ENCODE peak calls at places on chromosomes 1 and 21, in six cellular contexts. One of them, this sample, is unnamed. For H3K27me3, the result is how much of the 10 kb centered on the place peaks cover.

GRCh38 chr21:39463308-39463707 is 11.5 kb downstream of the SH3BGR start:
- DNase-seq in adrenal gland: no peak
- DNase-seq in bronchial epithelial cell: no peak
- DNase-seq in MM.1S: no peak
- DNase-seq in left ventricle myocardium inferior: no peak
- DNase-seq in colonic mucosa: no peak
- DNase-seq in this sample: no peak

GRCh38 chr1:173191011-173191410 is 16.1 kb downstream of the TNFSF4 start:
- DNase-seq in left ventricle myocardium inferior: no peak
- DNase-seq in adrenal gland: peak
- DNase-seq in MM.1S: no peak
- DNase-seq in colonic mucosa: no peak
- DNase-seq in bronchial epithelial cell: peak
- DNase-seq in this sample: no peak

GRCh38 chr1:153347856-153348255 is 785 bp downstream of the PGLYRP4 start:
- DNase-seq in MM.1S: no peak
- DNase-seq in bronchial epithelial cell: no peak
- DNase-seq in adrenal gland: no peak
- DNase-seq in colonic mucosa: peak
- DNase-seq in left ventricle myocardium inferior: no peak
- DNase-seq in this sample: no peak

GRCh38 chr1:42961560-42962091 is 3.0 kb upstream of the SLC2A1 start:
- DNase-seq in colonic mucosa: no peak
- DNase-seq in MM.1S: no peak
- DNase-seq in bronchial epithelial cell: no peak
- DNase-seq in adrenal gland: no peak
- DNase-seq in left ventricle myocardium inferior: no peak
- DNase-seq in this sample: no peak

GRCh38 chr1:51853360-51853759 is 25.2 kb downstream of the NRDC start:
- DNase-seq in adrenal gland: no peak
- DNase-seq in MM.1S: no peak
- DNase-seq in left ventricle myocardium inferior: no peak
- DNase-seq in bronchial epithelial cell: no peak
- DNase-seq in colonic mucosa: no peak
- DNase-seq in this sample: no peak

GRCh38 chr1:100757946-100758345 is 38.4 kb downstream of the VCAM1 start:
- DNase-seq in bronchial epithelial cell: no peak
- DNase-seq in adrenal gland: no peak
- DNase-seq in colonic mucosa: no peak
- DNase-seq in left ventricle myocardium inferior: peak
- DNase-seq in MM.1S: no peak
- DNase-seq in this sample: no peak

GRCh38 chr1:198892065-198892464 is 253.2 kb downstream of the PTPRC start:
- DNase-seq in left ventricle myocardium inferior: no peak
- DNase-seq in adrenal gland: no peak
- DNase-seq in colonic mucosa: no peak
- DNase-seq in bronchial epithelial cell: no peak
- DNase-seq in MM.1S: no peak
- DNase-seq in this sample: no peak

GRCh38 chr1:229288516-229288915 is 17.6 kb downstream of the RAB4A start:
- DNase-seq in adrenal gland: no peak
- DNase-seq in left ventricle myocardium inferior: no peak
- DNase-seq in MM.1S: no peak
- DNase-seq in colonic mucosa: no peak
- DNase-seq in bronchial epithelial cell: no peak
- DNase-seq in this sample: no peak

GRCh38 chr1:58717979-58718378 is 18.1 kb upstream of the MYSM1 start:
- DNase-seq in MM.1S: no peak
- DNase-seq in left ventricle myocardium inferior: no peak
- DNase-seq in colonic mucosa: peak
- DNase-seq in adrenal gland: no peak
- DNase-seq in bronchial epithelial cell: no peak
- DNase-seq in this sample: no peak

GRCh38 chr1:159483501-159483900 is 44.0 kb downstream of the OR10J1 start:
- DNase-seq in colonic mucosa: no peak
- DNase-seq in bronchial epithelial cell: no peak
- DNase-seq in adrenal gland: no peak
- DNase-seq in MM.1S: no peak
- DNase-seq in left ventricle myocardium inferior: no peak
- DNase-seq in this sample: no peak

GRCh38 chr1:151399890-151400235 is 490 bp downstream of the PSMB4 start:
- DNase-seq in bronchial epithelial cell: peak
- DNase-seq in colonic mucosa: no peak
- DNase-seq in left ventricle myocardium inferior: no peak
- DNase-seq in adrenal gland: peak
- DNase-seq in MM.1S: peak
- DNase-seq in this sample: no peak

GRCh38 chr1:29062157-29062942 is 61.4 kb downstream of the TMEM200B start:
- DNase-seq in colonic mucosa: no peak
- DNase-seq in adrenal gland: no peak
- DNase-seq in bronchial epithelial cell: no peak
- DNase-seq in left ventricle myocardium inferior: no peak
- DNase-seq in MM.1S: no peak
- DNase-seq in this sample: no peak

GRCh38 chr1:44219301-44219626 is 6.0 kb downstream of the DMAP1 start:
- DNase-seq in MM.1S: no peak
- DNase-seq in adrenal gland: no peak
- DNase-seq in left ventricle myocardium inferior: no peak
- DNase-seq in colonic mucosa: no peak
- DNase-seq in bronchial epithelial cell: no peak
- DNase-seq in this sample: no peak

GRCh38 chr1:200379431-200379755 is 30.4 kb downstream of the ZNF281 start:
- DNase-seq in left ventricle myocardium inferior: no peak
- DNase-seq in MM.1S: no peak
- DNase-seq in adrenal gland: no peak
- DNase-seq in bronchial epithelial cell: peak
- DNase-seq in colonic mucosa: no peak
- DNase-seq in this sample: no peak

GRCh38 chr1:201316556-201316955 is 33.2 kb downstream of the PKP1 start:
- DNase-seq in bronchial epithelial cell: no peak
- DNase-seq in colonic mucosa: no peak
- DNase-seq in left ventricle myocardium inferior: no peak
- DNase-seq in adrenal gland: no peak
- DNase-seq in MM.1S: no peak
- DNase-seq in this sample: no peak

GRCh38 chr1:184972281-184973055 is 1.8 kb downstream of the NIBAN1 start:
- DNase-seq in adrenal gland: no peak
- DNase-seq in bronchial epithelial cell: peak
- DNase-seq in left ventricle myocardium inferior: no peak
- DNase-seq in MM.1S: no peak
- DNase-seq in colonic mucosa: no peak
- DNase-seq in this sample: no peak
- H3K4me3 ChIP-seq in adrenal gland: no peak
- H3K4me3 ChIP-seq in bronchial epithelial cell: peak
- H3K4me3 ChIP-seq in left ventricle myocardium inferior: peak
- H3K4me3 ChIP-seq in MM.1S: no peak
- H3K4me3 ChIP-seq in colonic mucosa: peak
- H3K4me3 ChIP-seq in this sample: peak

GRCh38 chr1:25022361-25023189 is 92.5 kb upstream of the RUNX3 start:
- DNase-seq in MM.1S: peak
- DNase-seq in bronchial epithelial cell: peak
- DNase-seq in colonic mucosa: peak
- DNase-seq in left ventricle myocardium inferior: peak
- DNase-seq in adrenal gland: peak
- DNase-seq in this sample: peak

GRCh38 chr1:25020851-25021585 is 90.9 kb upstream of the RUNX3 start:
- DNase-seq in adrenal gland: no peak
- DNase-seq in MM.1S: no peak
- DNase-seq in bronchial epithelial cell: no peak
- DNase-seq in colonic mucosa: no peak
- DNase-seq in left ventricle myocardium inferior: no peak
- DNase-seq in this sample: peak

GRCh38 chr1:25023190-25023578 is 93.1 kb upstream of the RUNX3 start:
- DNase-seq in bronchial epithelial cell: no peak
- DNase-seq in colonic mucosa: no peak
- DNase-seq in adrenal gland: no peak
- DNase-seq in MM.1S: no peak
- DNase-seq in left ventricle myocardium inferior: no peak
- DNase-seq in this sample: no peak

GRCh38 chr1:25020173-25020840 is 90.2 kb upstream of the RUNX3 start:
- DNase-seq in left ventricle myocardium inferior: no peak
- DNase-seq in bronchial epithelial cell: no peak
- DNase-seq in colonic mucosa: no peak
- DNase-seq in adrenal gland: no peak
- DNase-seq in MM.1S: no peak
- DNase-seq in this sample: no peak

GRCh38 chr1:25021586-25022215 is 91.6 kb upstream of the RUNX3 start:
- DNase-seq in adrenal gland: no peak
- DNase-seq in bronchial epithelial cell: no peak
- DNase-seq in colonic mucosa: no peak
- DNase-seq in MM.1S: no peak
- DNase-seq in left ventricle myocardium inferior: no peak
- DNase-seq in this sample: peak
- TF ChIP-seq CTCF in adrenal gland: no peak
- TF ChIP-seq CTCF in bronchial epithelial cell: no peak
- TF ChIP-seq CTCF in colonic mucosa: no peak
- TF ChIP-seq CTCF in MM.1S: no peak
- TF ChIP-seq CTCF in left ventricle myocardium inferior: no peak
- TF ChIP-seq CTCF in this sample: no peak

GRCh38 chr1:184037849-184038591 is 492 bp upstream of the COLGALT2 start:
- DNase-seq in MM.1S: no peak
- DNase-seq in left ventricle myocardium inferior: no peak
- DNase-seq in adrenal gland: no peak
- DNase-seq in bronchial epithelial cell: no peak
- DNase-seq in colonic mucosa: no peak
- DNase-seq in this sample: no peak

GRCh38 chr1:184034761-184035379 is 2.7 kb downstream of the COLGALT2 start:
- DNase-seq in MM.1S: no peak
- DNase-seq in left ventricle myocardium inferior: no peak
- DNase-seq in colonic mucosa: no peak
- DNase-seq in bronchial epithelial cell: no peak
- DNase-seq in adrenal gland: peak
- DNase-seq in this sample: no peak

GRCh38 chr1:184036517-184036949 is 995 bp downstream of the COLGALT2 start:
- DNase-seq in left ventricle myocardium inferior: peak
- DNase-seq in adrenal gland: peak
- DNase-seq in MM.1S: no peak
- DNase-seq in colonic mucosa: no peak
- DNase-seq in bronchial epithelial cell: no peak
- DNase-seq in this sample: peak

GRCh38 chr1:184033711-184034167 is 3.8 kb downstream of the COLGALT2 start:
- DNase-seq in colonic mucosa: no peak
- DNase-seq in MM.1S: no peak
- DNase-seq in adrenal gland: no peak
- DNase-seq in left ventricle myocardium inferior: no peak
- DNase-seq in bronchial epithelial cell: no peak
- DNase-seq in this sample: no peak

DNA sequence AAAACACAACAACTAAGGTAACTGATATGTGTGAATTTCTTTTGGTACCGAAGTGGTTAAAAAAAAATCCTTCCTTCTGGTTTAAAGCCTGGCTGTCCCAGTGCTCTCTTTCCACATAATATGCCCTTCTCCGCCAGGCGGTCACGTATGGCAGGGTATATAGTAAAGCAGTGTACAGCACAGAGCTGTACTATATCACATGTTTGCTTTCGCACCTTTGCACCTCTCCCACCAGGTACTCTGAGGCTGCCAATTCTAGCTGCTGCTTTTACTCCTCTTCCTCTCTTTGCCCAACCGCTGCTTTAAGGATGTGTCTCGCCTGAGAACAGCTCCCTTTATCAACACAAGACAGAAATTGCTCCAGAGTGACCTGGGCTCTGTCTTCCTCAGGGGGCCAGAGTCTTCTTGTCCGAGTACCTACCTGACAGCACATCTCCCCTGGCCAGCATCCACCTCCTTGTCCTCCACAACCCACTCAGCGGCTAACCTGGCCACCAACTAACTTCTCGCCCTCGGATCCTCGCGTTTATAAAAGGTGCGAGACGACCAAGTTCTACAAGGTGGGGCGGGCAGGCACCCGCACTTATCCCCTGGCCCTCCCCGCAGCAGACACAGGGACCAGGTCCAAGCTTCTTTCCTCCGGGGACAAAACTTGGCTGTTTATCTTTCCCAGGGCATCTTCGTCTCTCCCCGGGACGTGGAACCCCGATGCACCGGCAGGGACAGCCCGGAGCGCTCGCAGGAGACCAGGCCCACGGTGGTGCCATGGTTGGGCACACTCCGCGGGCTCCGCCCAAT is 1.6 kb downstream of the COLGALT2 start:
- DNase-seq in colonic mucosa: no peak
- DNase-seq in bronchial epithelial cell: no peak
- DNase-seq in left ventricle myocardium inferior: no peak
- DNase-seq in MM.1S: no peak
- DNase-seq in adrenal gland: no peak
- DNase-seq in this sample: no peak
- H3K27me3 ChIP-seq in colonic mucosa: under half
- H3K27me3 ChIP-seq in bronchial epithelial cell: under half
- H3K27me3 ChIP-seq in left ventricle myocardium inferior: under half
- H3K27me3 ChIP-seq in MM.1S: under half
- H3K27me3 ChIP-seq in adrenal gland: under half
- H3K27me3 ChIP-seq in this sample: under half

DNA sequence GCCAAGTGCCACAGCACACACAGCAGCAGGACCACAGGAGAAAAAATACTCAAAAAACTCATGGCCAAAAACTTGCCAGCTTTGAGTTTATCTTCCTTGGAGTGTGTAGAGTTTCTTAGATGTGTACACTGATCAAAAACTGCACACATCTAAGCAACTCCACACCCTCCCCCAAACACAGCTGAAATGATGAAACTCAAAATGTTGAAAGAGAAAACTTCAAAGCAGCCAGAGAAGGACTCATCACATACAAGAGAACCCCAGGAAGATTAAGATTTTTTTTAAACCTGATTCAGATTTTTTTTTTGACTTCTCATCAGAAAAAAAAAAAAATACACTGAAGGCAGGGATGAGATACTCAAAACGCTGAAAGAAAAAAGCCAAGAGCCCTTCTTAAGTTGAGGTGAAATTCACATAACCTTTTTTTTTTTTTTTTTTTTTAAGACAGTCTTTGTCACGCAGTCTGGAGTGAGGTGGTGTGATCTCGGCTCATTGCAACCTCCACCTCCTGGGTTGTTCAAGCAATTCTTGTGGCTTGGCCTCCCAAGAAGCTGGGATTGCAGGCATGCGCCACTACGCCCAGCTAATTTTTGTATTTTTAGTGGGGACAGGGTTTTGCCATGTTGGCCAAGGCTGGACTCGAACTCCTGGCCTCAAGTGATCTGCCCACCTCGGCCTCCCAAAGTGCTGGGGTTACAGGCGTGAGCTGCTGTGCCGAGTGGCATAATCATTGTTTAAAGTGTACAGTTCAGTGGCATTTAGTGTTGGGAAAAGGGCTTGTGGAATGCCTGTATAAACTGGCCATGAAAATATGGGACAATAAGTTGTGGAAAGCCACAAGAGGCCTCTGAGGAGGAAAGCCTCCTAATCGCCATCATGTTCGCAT is 20.9 kb upstream of the PDXK start:
- DNase-seq in left ventricle myocardium inferior: no peak
- DNase-seq in MM.1S: no peak
- DNase-seq in colonic mucosa: no peak
- DNase-seq in bronchial epithelial cell: no peak
- DNase-seq in adrenal gland: no peak
- DNase-seq in this sample: no peak
- H3K4me3 ChIP-seq in left ventricle myocardium inferior: no peak
- H3K4me3 ChIP-seq in MM.1S: no peak
- H3K4me3 ChIP-seq in colonic mucosa: no peak
- H3K4me3 ChIP-seq in bronchial epithelial cell: no peak
- H3K4me3 ChIP-seq in adrenal gland: no peak
- H3K4me3 ChIP-seq in this sample: no peak